ENCODE peak calls at places on chromosomes 4 and X, in seven cellular contexts. J is activated CD4-positive, alpha-beta T cell treated with anti-CD3 and anti-CD28 coated beads, Interleukin-2, amount 50 U/mL, for 4 hours; V is non-pigmented ciliary epithelial cell; K is stromal cell of bone marrow; S is activated gamma-delta T cell treated with anti-CD3 and anti-CD28 coated beads, Interleukin-2, amount 50 U/mL, for 16 hours; P is aorta; F is T-cell. C is an unnamed sample.
A peak's percentile ranks its signal among the peaks of the same experiment; 100 is the strongest.

GRCh38 chr4:1413221-1413663 is 7.0 kb upstream of the NKX1-1 start:
- DNase-seq in S (no peak), J (no peak), K (no peak), V (no peak), F (no peak), P (no peak), C (no peak)

GRCh38 chrX:115392871-115393270 is 103.4 kb downstream of the LUZP4 start:
- DNase-seq in J (no peak), V (no peak), P (no peak), S (no peak), F (no peak), K (no peak), C (no peak)

GRCh38 chrX:40552768-40553167 is 28.0 kb upstream of the ATP6AP2 start:
- DNase-seq in J (no peak), F (no peak), V (no peak), K (no peak), S (no peak), P (no peak), C (no peak)

GRCh38 chr4:133584714-133585113 is 435.6 kb downstream of the PCDH10 start:
- DNase-seq in K (no peak), S (no peak), F (no peak), V (no peak), J (no peak), P (no peak), C (no peak)

GRCh38 chrX:57607295-57608187 is 15.7 kb downstream of the ZXDB start:
- DNase-seq in F (no peak), V (no peak), P (no peak), S (no peak), J (no peak), K (no peak), C (no peak)

GRCh38 chr4:15874671-15875070 is 63.9 kb downstream of the FGFBP1 start:
- DNase-seq in F (no peak), J (no peak), P (no peak), S (no peak), V (no peak), K (no peak), C (no peak)

GRCh38 chrX:154305481-154306205 is 10.0 kb downstream of the TKTL1 start:
- DNase-seq in J (no peak), V (no peak), S (no peak), F (no peak), P (no peak), K (no peak), C (no peak)

GRCh38 chrX:2692221-2693122 is 1.4 kb downstream of the CD99 start:
- DNase-seq in V (no peak), K (no peak), J (no peak), P (peak; percentile 72), S (no peak), F (no peak), C (no peak)

GRCh38 chrX:136166221-136166855 is 19.0 kb downstream of the FHL1 start:
- DNase-seq in V (no peak), F (no peak), S (no peak), P (no peak), K (peak; percentile 44), J (no peak), C (no peak)

GRCh38 chrX:110108381-110108796 is 105.5 kb downstream of the TMEM164 start:
- DNase-seq in F (no peak), V (no peak), S (no peak), K (no peak), J (no peak), P (no peak), C (no peak)

GRCh38 chr4:119656986-119657635 is 28.5 kb upstream of the PDE5A start:
- DNase-seq in V (no peak), F (no peak), P (no peak), J (no peak), K (no peak), S (no peak), C (no peak)

GRCh38 chr4:185566425-185566824 is 31.1 kb upstream of the PDLIM3 start:
- DNase-seq in V (no peak), F (no peak), K (no peak), P (no peak), J (no peak), S (no peak), C (no peak)

GRCh38 chr4:123546123-123546654 is 149.6 kb downstream of the SPRY1 start:
- DNase-seq in V (no peak), F (no peak), S (no peak), J (no peak), P (no peak), K (no peak), C (peak; percentile 54)

GRCh38 chrX:16946971-16947562 is 609 bp downstream of the REPS2 start:
- DNase-seq in V (no peak), S (no peak), K (no peak), P (peak; percentile 45), F (no peak), J (no peak), C (no peak)

GRCh38 chrX:10567136-10567535 is 53.2 kb downstream of the MID1 start:
- DNase-seq in J (no peak), V (no peak), K (no peak), F (no peak), P (no peak), S (no peak), C (no peak)

GRCh38 chr4:178633263-178633662 is 1191.0 kb upstream of the AGA start:
- DNase-seq in J (no peak), V (no peak), S (no peak), P (no peak), K (no peak), F (no peak), C (no peak)

GRCh38 chr4:59698041-59698440 is 1502.1 kb upstream of the ADGRL3 start:
- DNase-seq in S (no peak), J (no peak), P (no peak), V (no peak), K (no peak), F (no peak), C (no peak)

GRCh38 chr4:118284169-118284568 is 68.6 kb downstream of the PRSS12 start:
- DNase-seq in S (no peak), J (no peak), P (no peak), V (no peak), K (no peak), F (no peak), C (no peak)

GRCh38 chr4:140309124-140309870 is 64.1 kb upstream of the SCOC start:
- DNase-seq in P (no peak), V (peak; percentile 32), S (no peak), F (no peak), K (no peak), J (no peak), C (no peak)

GRCh38 chr4:146407669-146408084 is 114.1 kb downstream of the SLC10A7 start:
- DNase-seq in F (no peak), V (no peak), K (no peak), J (no peak), S (no peak), P (no peak), C (no peak)

GRCh38 chr4:167102475-167102874 is 131.8 kb downstream of the SPOCK3 start:
- DNase-seq in P (no peak), V (no peak), J (no peak), F (no peak), S (no peak), K (no peak), C (no peak)

GRCh38 chr4:1360423-1361283 is 13.6 kb downstream of the UVSSA start:
- DNase-seq in V (no peak), J (no peak), F (no peak), P (no peak), S (no peak), K (no peak), C (no peak)

GRCh38 chr4:112321768-112322684 is 24.9 kb downstream of the ALPK1 start:
- DNase-seq in S (peak; percentile 72), F (peak; percentile 76), P (peak; percentile 71), V (no peak), J (peak; percentile 81), K (peak; percentile 33), C (peak; percentile 4)